ENCODE peak calls at places on chromosomes 3 and 15, in eight cellular contexts. J is stromal cell of bone marrow; W is neural progenitor cell; O is mesendoderm; H is naive thymus-derived CD4-positive, alpha-beta T cell; X is lower lobe of right lung; K is Jurkat, Clone E6-1; T is stomach. R is an unnamed sample.
A peak's percentile ranks its signal among the peaks of the same experiment; 100 is the strongest.

GRCh38 chr15:39205081-39205480 is 375.8 kb upstream of the THBS1 start:
- DNase-seq in H (no peak), J (no peak), W (no peak), K (no peak), T (no peak), X (no peak), O (no peak), R (no peak)

GRCh38 chr3:169008772-169009358 is 654.6 kb downstream of the MECOM start:
- DNase-seq in K (no peak), J (no peak), X (no peak), T (no peak), O (peak; percentile 6), W (no peak), H (no peak), R (no peak)

GRCh38 chr3:177427096-177427495 is 229.8 kb upstream of the TBL1XR1 start:
- DNase-seq in W (no peak), H (peak; percentile 16), J (no peak), O (no peak), X (no peak), T (no peak), K (peak; percentile 79), R (no peak)

GRCh38 chr3:43081796-43082195 is 24.1 kb downstream of the POMGNT2 start:
- DNase-seq in O (no peak), X (no peak), K (no peak), T (no peak), W (no peak), J (no peak), H (no peak), R (no peak)

GRCh38 chr15:29883126-29883525 is 60.9 kb upstream of the TJP1 start:
- DNase-seq in T (no peak), J (no peak), K (no peak), X (no peak), O (peak; percentile 88), W (peak; percentile 64), H (no peak), R (no peak)

GRCh38 chr15:78872155-78872971 is at the start of gene MORF4L1:
- DNase-seq in X (peak; percentile 98), J (peak; percentile 91), O (peak; percentile 99), W (peak; percentile 98), K (peak; percentile 92), T (peak; percentile 97), H (peak; percentile 98), R (peak; percentile 96)

GRCh38 chr3:129695203-129695602 is 88.7 kb upstream of the PLXND1 start:
- DNase-seq in J (no peak), K (no peak), H (no peak), T (no peak), O (no peak), X (no peak), W (no peak), R (no peak)

GRCh38 chr3:19348929-19349564 is 200.7 kb downstream of the KCNH8 start:
- DNase-seq in J (peak; percentile 4), H (peak; percentile 8), T (no peak), X (no peak), W (peak; percentile 48), K (peak; percentile 24), O (peak; percentile 30), R (peak; percentile 22)

GRCh38 chr15:50940506-50940905 is 32.0 kb downstream of the AP4E1 start:
- DNase-seq in T (no peak), H (no peak), O (no peak), W (no peak), J (no peak), X (no peak), K (no peak), R (no peak)

GRCh38 chr3:160016972-160017371 is 28.3 kb downstream of the IL12A start:
- DNase-seq in O (no peak), T (no peak), H (no peak), W (no peak), J (peak; percentile 62), X (no peak), K (no peak), R (no peak)

GRCh38 chr3:117600666-117601065 is 891.1 kb downstream of the TUSC7 start:
- DNase-seq in J (no peak), T (no peak), W (no peak), H (no peak), X (no peak), O (no peak), K (no peak), R (no peak)

GRCh38 chr3:154095832-154096421 is 25.3 kb upstream of the ARHGEF26 start:
- DNase-seq in T (no peak), O (no peak), J (peak; percentile 12), H (no peak), K (peak; percentile 9), W (no peak), X (no peak), R (no peak)

GRCh38 chr3:121482651-121483050 is 63.1 kb downstream of the POLQ start:
- DNase-seq in T (no peak), H (no peak), O (no peak), X (no peak), W (no peak), K (no peak), J (peak; percentile 36), R (no peak)

GRCh38 chr3:113287818-113288648 is 76.7 kb downstream of the BOC start:
- DNase-seq in X (no peak), J (peak; percentile 40), H (peak; percentile 56), W (peak; percentile 73), K (peak; percentile 54), T (no peak), O (peak; percentile 71), R (peak; percentile 80)

GRCh38 chr3:106025151-106025722 is 156.4 kb upstream of the CBLB start:
- DNase-seq in K (no peak), O (no peak), J (no peak), H (no peak), W (no peak), T (peak; percentile 42), X (peak; percentile 44), R (no peak)

GRCh38 chr3:67077656-67078055 is 79.5 kb downstream of the KBTBD8 start:
- DNase-seq in T (no peak), X (no peak), H (no peak), O (no peak), K (no peak), J (peak; percentile 57), W (no peak), R (no peak)

GRCh38 chr3:195703776-195704175 is 17.0 kb upstream of the MUC20 start:
- DNase-seq in K (no peak), H (no peak), O (no peak), X (no peak), T (no peak), J (no peak), W (no peak), R (no peak)

GRCh38 chr3:111068574-111068973 is 3.0 kb upstream of the NECTIN3 start:
- DNase-seq in T (no peak), H (no peak), X (no peak), J (no peak), W (peak; percentile 11), O (no peak), K (no peak), R (no peak)

GRCh38 chr15:95498956-95499355 is 831.5 kb upstream of the NR2F2 start:
- DNase-seq in K (no peak), T (no peak), X (no peak), W (no peak), O (no peak), H (no peak), J (no peak), R (no peak)

GRCh38 chr3:101722394-101723173 is 1.8 kb upstream of the CEP97 start:
- DNase-seq in O (no peak), T (no peak), X (no peak), J (no peak), H (peak; percentile 50), K (peak; percentile 89), W (no peak), R (no peak)

GRCh38 chr3:169112153-169112892 is 551.2 kb downstream of the MECOM start:
- DNase-seq in J (no peak), T (no peak), W (no peak), O (peak; percentile 65), X (no peak), H (no peak), K (no peak), R (no peak)

GRCh38 chr15:66072616-66073361 is 180.8 kb downstream of the MEGF11 start:
- DNase-seq in X (no peak), K (no peak), J (no peak), O (peak; percentile 29), H (no peak), T (no peak), W (no peak), R (no peak)

GRCh38 chr3:148598619-148599018 is 99.1 kb upstream of the AGTR1 start:
- DNase-seq in J (no peak), K (no peak), X (no peak), O (no peak), W (no peak), T (no peak), H (no peak), R (no peak)

GRCh38 chr3:42827654-42828053 is 18.4 kb downstream of the ACKR2 start:
- DNase-seq in H (no peak), T (no peak), K (no peak), W (no peak), J (no peak), O (no peak), X (no peak), R (no peak)

GRCh38 chr3:151890721-151891141 is 17.3 kb downstream of the SUCNR1 start:
- DNase-seq in T (no peak), J (no peak), H (no peak), K (peak; percentile 84), X (no peak), O (no peak), W (no peak), R (no peak)

GRCh38 chr3:83946045-83946444 is 1012.7 kb upstream of the CADM2 start:
- DNase-seq in K (no peak), X (no peak), T (no peak), J (no peak), H (no peak), O (no peak), W (no peak), R (no peak)

GRCh38 chr3:31955581-31955980 is 25.5 kb downstream of the OSBPL10 start:
- DNase-seq in T (no peak), H (no peak), J (no peak), O (no peak), W (no peak), K (no peak), X (no peak), R (no peak)

GRCh38 chr3:12981631-12982265 is 91.5 kb downstream of the IQSEC1 start:
- DNase-seq in W (no peak), H (no peak), J (no peak), K (no peak), T (no peak), O (no peak), X (no peak), R (no peak)

GRCh38 chr3:61268659-61269058 is 17.4 kb upstream of the FHIT start:
- DNase-seq in H (no peak), T (no peak), X (no peak), K (no peak), J (no peak), O (peak; percentile 8), W (no peak), R (no peak)

GRCh38 chr3:9396301-9396631 is 1.1 kb upstream of the SETD5 start:
- DNase-seq in K (peak; percentile 93), W (peak; percentile 93), J (peak; percentile 89), H (peak; percentile 85), X (peak; percentile 94), O (peak; percentile 99), T (peak; percentile 84), R (peak; percentile 98)

GRCh38 chr15:71709808-71710418 is 100.4 kb upstream of the NR2E3 start:
- DNase-seq in W (no peak), K (no peak), H (no peak), O (no peak), T (no peak), J (no peak), X (no peak), R (no peak)

R was measured in SK-N-DZ.